ENCODE peak calls at places on chromosomes 5 and 9, in six cellular contexts. W is esophagus muscularis mucosa, L is stomach, O is H1, H is transverse colon, A is K562. C is an unnamed sample.

GRCh38 chr5:103258368-103258956 is at the start of gene MACIR:
- DNase-seq in W (peak; percentile 99), L (peak; percentile 97), O (peak; percentile 90), H (peak; percentile 98), A (peak; percentile 91), C (peak; percentile 98)

GRCh38 chr5:155092318-155092717 is 78.8 kb downstream of the KIF4B start:
- DNase-seq in W (no peak), L (no peak), O (no peak), H (no peak), A (no peak), C (no peak)

GRCh38 chr5:37424441-37424840 is 45.3 kb downstream of the WDR70 start:
- DNase-seq in W (no peak), L (no peak), O (no peak), H (no peak), A (no peak), C (no peak)

GRCh38 chr9:93826209-93826608 is 128.9 kb downstream of the BARX1 start:
- DNase-seq in W (peak; percentile 78), L (no peak), O (peak; percentile 94), H (no peak), A (no peak), C (no peak)

GRCh38 chr9:131609116-131609830 is 64.0 kb downstream of the PRRT1B start:
- DNase-seq in W (no peak), L (peak; percentile 44), O (no peak), H (no peak), A (no peak), C (peak; percentile 89)

GRCh38 chr9:98999152-98999525 is 55.4 kb downstream of the COL15A1 start:
- DNase-seq in W (no peak), L (no peak), O (no peak), H (no peak), A (no peak), C (no peak)

GRCh38 chr9:37350486-37351190 is 71.9 kb upstream of the GRHPR start:
- DNase-seq in W (no peak), L (no peak), O (no peak), H (no peak), A (no peak), C (no peak)

GRCh38 chr5:111165058-111165457 is 59.1 kb upstream of the CAMK4 start:
- DNase-seq in W (no peak), L (no peak), O (no peak), H (no peak), A (no peak), C (no peak)

GRCh38 chr9:118522093-118523028 is 818.2 kb downstream of the TLR4 start:
- DNase-seq in W (no peak), L (no peak), O (peak; percentile 67), H (peak; percentile 13), A (peak; percentile 10), C (no peak)

GRCh38 chr9:27527702-27528277 is 1.8 kb downstream of the MOB3B start:
- DNase-seq in W (no peak), L (no peak), O (no peak), H (no peak), A (no peak), C (no peak)

GRCh38 chr9:27530915-27531762 is 1.5 kb upstream of the MOB3B start:
- DNase-seq in W (no peak), L (no peak), O (no peak), H (no peak), A (peak; percentile 5), C (no peak)

GRCh38 chr9:27528886-27529315 is 713 bp downstream of the MOB3B start:
- DNase-seq in W (peak; percentile 93), L (peak; percentile 52), O (peak; percentile 74), H (peak; percentile 68), A (peak; percentile 26), C (peak; percentile 87)

GRCh38 chr9:27529316-27530278 is at the start of gene MOB3B:
- DNase-seq in W (peak; percentile 94), L (peak; percentile 87), O (peak; percentile 97), H (peak; percentile 88), A (peak; percentile 46), C (peak; percentile 91)

DNA sequence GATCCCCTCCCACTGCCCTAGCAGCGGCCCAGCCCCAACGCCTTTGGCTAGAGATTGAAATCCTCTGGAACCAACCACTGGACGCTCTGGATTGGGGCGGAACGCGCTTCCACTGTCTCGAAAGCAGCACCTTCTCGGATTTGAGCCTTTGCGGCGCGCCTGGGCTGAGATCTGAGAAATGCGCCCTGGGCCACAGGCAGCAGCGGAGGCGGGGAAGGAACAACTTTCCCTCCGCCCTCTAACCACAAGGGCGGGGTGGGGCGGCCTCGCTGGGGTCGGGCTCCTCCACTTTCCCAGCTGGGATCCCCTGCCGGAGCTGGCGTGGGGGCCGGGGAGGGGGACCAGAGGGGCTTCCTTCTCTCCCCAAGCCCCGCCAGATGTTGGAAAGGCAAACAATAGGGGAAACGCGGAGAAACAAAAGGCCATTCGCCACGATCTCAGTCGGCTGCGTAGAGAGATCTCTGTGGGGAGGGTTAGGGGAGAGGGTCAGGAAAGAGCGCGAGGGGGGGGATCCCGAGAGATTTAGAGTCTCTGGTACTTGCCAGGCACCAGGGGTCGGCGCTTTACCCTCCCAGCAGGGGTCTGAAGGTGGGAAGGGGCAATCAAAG is 1.2 kb downstream of the MOB3B start:
- DNase-seq in W (peak; percentile 96), L (peak; percentile 84), O (peak; percentile 82), H (peak; percentile 91), A (peak; percentile 41), C (peak; percentile 94)
- TF ChIP-seq POLR2AphosphoS5 in W (peak; percentile 93), L (peak; percentile 92), O (no peak), H (peak; percentile 66), A (no peak), C (peak; percentile 84)

GRCh38 chr5:27814211-27814610 is 775.8 kb upstream of the CDH9 start:
- DNase-seq in W (no peak), L (no peak), O (no peak), H (no peak), A (no peak), C (no peak)
- TF ChIP-seq EP300 in W (no peak), L (no peak), O (no peak), H (no peak), A (no peak), C (no peak)

GRCh38 chr9:95009459-95009858 is 283.0 kb downstream of the AOPEP start:
- DNase-seq in W (no peak), L (no peak), O (no peak), H (no peak), A (no peak), C (no peak)

GRCh38 chr9:95010431-95010838 is 283.9 kb downstream of the AOPEP start:
- DNase-seq in W (no peak), L (no peak), O (no peak), H (no peak), A (no peak), C (no peak)

GRCh38 chr9:95012902-95013301 is 286.4 kb downstream of the AOPEP start:
- DNase-seq in W (no peak), L (no peak), O (no peak), H (no peak), A (no peak), C (no peak)

GRCh38 chr9:95014917-95015316 is 288.4 kb downstream of the AOPEP start:
- DNase-seq in W (no peak), L (no peak), O (no peak), H (no peak), A (no peak), C (no peak)

GRCh38 chr9:95012035-95012708 is 285.7 kb downstream of the AOPEP start:
- DNase-seq in W (no peak), L (no peak), O (no peak), H (no peak), A (no peak), C (no peak)
- TF ChIP-seq POLR2AphosphoS5 in W (no peak), L (no peak), O (no peak), H (no peak), A (no peak), C (peak; percentile 17)

GRCh38 chr5:147403659-147404640 is 105.9 kb downstream of the DPYSL3 start:
- DNase-seq in W (peak; percentile 93), L (no peak), O (no peak), H (peak; percentile 32), A (no peak), C (peak; percentile 93)
- TF ChIP-seq EP300 in W (peak; percentile 67), L (peak; percentile 58), O (no peak), H (peak; percentile 35), A (no peak), C (peak; percentile 50)

GRCh38 chr5:61279725-61280124 is 52.3 kb upstream of the ZSWIM6 start:
- DNase-seq in W (no peak), L (no peak), O (no peak), H (no peak), A (no peak), C (no peak)
- TF ChIP-seq POLR2AphosphoS5 in W (no peak), L (no peak), O (no peak), H (no peak), A (no peak), C (no peak)